ENCODE peak calls at places on chromosomes 12 and 14, in four cellular contexts. B, R, Q and S are unnamed samples.

GRCh38 chr12:130249376-130249775 is 87.1 kb downstream of the FZD10 start:
- DNase-seq in Q (peak; percentile 27), B (no peak), R (no peak), S (no peak)

GRCh38 chr12:127162902-127163301 is 1104.1 kb upstream of the TMEM132C start:
- DNase-seq in B (no peak), Q (peak; percentile 79), R (peak; percentile 16), S (no peak)

GRCh38 chr12:59446156-59446555 is 149.7 kb upstream of the SLC16A7 start:
- DNase-seq in B (no peak), Q (no peak), R (no peak), S (no peak)

GRCh38 chr14:61521773-61522172 is 173.5 kb upstream of the HIF1A start:
- DNase-seq in R (no peak), B (no peak), Q (no peak), S (no peak)

GRCh38 chr14:41037388-41037787 is 569.3 kb upstream of the LRFN5 start:
- DNase-seq in R (no peak), B (no peak), Q (no peak), S (no peak)

GRCh38 chr14:94665121-94665520 is 52.9 kb downstream of the SERPINA3 start:
- DNase-seq in Q (no peak), R (no peak), B (no peak), S (no peak)

GRCh38 chr14:27253946-27254345 is 656.1 kb upstream of the NOVA1 start:
- DNase-seq in Q (no peak), B (no peak), R (no peak), S (no peak)

GRCh38 chr14:69708586-69709169 is 58.3 kb upstream of the SRSF5 start:
- DNase-seq in R (no peak), B (peak; percentile 41), Q (no peak), S (peak; percentile 44)

GRCh38 chr14:104316723-104317499 is 178.5 kb downstream of the KIF26A start:
- DNase-seq in B (no peak), R (no peak), Q (no peak), S (no peak)

GRCh38 chr14:23437142-23438129 is 2.0 kb upstream of the MYH7 start:
- DNase-seq in R (no peak), Q (no peak), B (no peak), S (no peak)

GRCh38 chr12:116492703-116493324 is 66.4 kb upstream of the MAP1LC3B2 start:
- DNase-seq in Q (peak; percentile 89), B (no peak), R (no peak), S (no peak)

GRCh38 chr14:101865288-101865687 is 99.1 kb upstream of the DYNC1H1 start:
- DNase-seq in Q (no peak), R (no peak), B (no peak), S (no peak)

GRCh38 chr14:35405304-35405996 is 901 bp upstream of the NFKBIA start:
- DNase-seq in B (peak; percentile 57), Q (no peak), R (no peak), S (no peak)

GRCh38 chr12:95326450-95326849 is 108.8 kb downstream of the VEZT start:
- DNase-seq in Q (no peak), B (peak; percentile 28), R (no peak), S (no peak)

GRCh38 chr14:106268013-106268727 is 741.8 kb downstream of the TMEM121 start:
- DNase-seq in B (no peak), R (no peak), Q (peak; percentile 56), S (no peak)

GRCh38 chr14:25046301-25046943 is 3.5 kb downstream of the STXBP6 start:
- DNase-seq in R (no peak), B (no peak), Q (peak; percentile 28), S (no peak)

GRCh38 chr12:209246-209645 is 4.7 kb downstream of the SLC6A12 start:
- DNase-seq in Q (no peak), B (no peak), R (no peak), S (no peak)

GRCh38 chr14:63182967-63183366 is 21.3 kb upstream of the RHOJ start:
- DNase-seq in B (no peak), R (no peak), Q (no peak), S (no peak)

GRCh38 chr14:74975059-74975810 is 19.8 kb upstream of the PGF start:
- DNase-seq in B (no peak), R (no peak), Q (no peak), S (no peak)

GRCh38 chr12:122523280-122523679 is 3.5 kb downstream of the RSRC2 start:
- DNase-seq in R (no peak), B (peak; percentile 65), Q (peak; percentile 45), S (no peak)

GRCh38 chr12:39804479-39805241 is 185.1 kb upstream of the ABCD2 start:
- DNase-seq in Q (no peak), R (no peak), B (no peak), S (no peak)

GRCh38 chr14:97584528-97584927 is 787.3 kb downstream of the VRK1 start:
- DNase-seq in R (no peak), B (no peak), Q (no peak), S (no peak)

GRCh38 chr14:77194706-77195105 is 13.1 kb downstream of the TMEM63C start:
- DNase-seq in B (no peak), R (no peak), Q (no peak), S (no peak)

GRCh38 chr12:51482808-51483532 is 58.3 kb downstream of the SLC4A8 start:
- DNase-seq in Q (no peak), B (no peak), R (no peak), S (no peak)

GRCh38 chr12:30939234-30939633 is 12.7 kb downstream of the TSPAN11 start:
- DNase-seq in Q (no peak), B (no peak), R (peak; percentile 3), S (no peak)

GRCh38 chr14:21647380-21647779 is 6.3 kb upstream of the OR4E2 start:
- DNase-seq in Q (no peak), B (no peak), R (no peak), S (no peak)

GRCh38 chr12:81859521-81859920 is 100.4 kb upstream of the PPFIA2 start:
- DNase-seq in Q (no peak), B (no peak), R (no peak), S (no peak)

GRCh38 chr14:36510078-36510799 is 9.8 kb downstream of the NKX2-1 start:
- DNase-seq in B (no peak), Q (no peak), R (no peak), S (no peak)

GRCh38 chr12:48183876-48184548 is 568 bp downstream of the CCDC184 start:
- DNase-seq in R (no peak), Q (no peak), B (no peak), S (peak; percentile 57)

GRCh38 chr12:57214398-57214781 is 2.2 kb upstream of the NXPH4 start:
- DNase-seq in R (no peak), B (peak; percentile 51), Q (peak; percentile 81), S (peak; percentile 82)

GRCh38 chr14:63203015-63203414 is 1.2 kb upstream of the RHOJ start:
- DNase-seq in Q (no peak), B (no peak), R (no peak), S (no peak)

GRCh38 chr12:131217024-131217586 is 263.4 kb downstream of the ADGRD1 start:
- DNase-seq in B (no peak), R (no peak), Q (peak; percentile 68), S (peak; percentile 27)

GRCh38 chr14:22737052-22737451 is 29.4 kb upstream of the OXA1L start:
- DNase-seq in B (no peak), R (no peak), Q (no peak), S (no peak)

GRCh38 chr14:92759679-92760523 is 11.5 kb upstream of the LGMN start:
- DNase-seq in B (no peak), R (peak; percentile 64), Q (no peak), S (no peak)

GRCh38 chr12:57090924-57091632 is 2.2 kb downstream of the NAB2 start:
- DNase-seq in Q (no peak), R (no peak), B (no peak), S (no peak)

GRCh38 chr14:55840821-55841220 is 260.8 kb downstream of the KTN1 start:
- DNase-seq in B (peak; percentile 11), R (no peak), Q (no peak), S (no peak)

GRCh38 chr14:55843718-55844403 is 263.9 kb downstream of the KTN1 start:
- DNase-seq in R (no peak), B (no peak), Q (no peak), S (no peak)

GRCh38 chr14:55838529-55839052 is 258.6 kb downstream of the KTN1 start:
- DNase-seq in Q (no peak), B (no peak), R (no peak), S (no peak)

GRCh38 chr14:55837467-55837866 is 257.5 kb downstream of the KTN1 start:
- DNase-seq in B (peak; percentile 10), R (no peak), Q (no peak), S (no peak)

GRCh38 chr14:55841625-55842024 is 261.6 kb downstream of the KTN1 start:
- DNase-seq in Q (no peak), B (no peak), R (no peak), S (no peak)
- TF ChIP-seq FOXK2 in Q (no peak), B (no peak), R (no peak), S (no peak)

GRCh38 chr12:121438207-121438606 is 38.3 kb downstream of the RNF34 start:
- DNase-seq in B (no peak), R (no peak), Q (no peak), S (no peak)
- TF ChIP-seq FOXM1 in B (no peak), R (no peak), Q (no peak), S (no peak)

DNA sequence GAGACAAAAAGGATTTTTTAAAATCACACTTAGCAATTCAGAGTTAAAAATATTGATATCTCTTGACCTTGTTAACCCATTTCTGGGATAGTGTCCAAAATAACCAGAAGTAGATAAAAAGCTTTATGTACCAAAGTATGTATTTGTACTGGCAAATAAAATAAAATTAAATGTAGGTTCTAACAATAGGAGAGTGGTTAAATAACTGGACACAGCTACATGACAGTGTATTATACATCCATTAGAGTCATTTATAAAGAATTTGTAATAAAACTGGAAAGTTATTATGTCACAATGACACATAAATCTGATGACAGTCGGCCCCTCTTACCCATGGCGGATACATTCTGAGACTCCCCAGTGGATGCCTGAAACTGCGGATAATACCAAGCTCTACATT is 34.0 kb downstream of the BMAL2 start:
- DNase-seq in R (no peak), B (no peak), Q (no peak), S (no peak)
- TF ChIP-seq FOXK2 in R (no peak), B (no peak), Q (no peak), S (no peak)

GRCh38 chr12:12210983-12211382 is 55.9 kb downstream of the LRP6 start:
- DNase-seq in R (no peak), B (no peak), Q (no peak), S (no peak)
- TF ChIP-seq FOXM1 in R (no peak), B (no peak), Q (no peak), S (no peak)

GRCh38 chr14:82621881-82622450 is 1088.3 kb upstream of the SEL1L start:
- DNase-seq in R (no peak), B (no peak), Q (no peak), S (peak; percentile 5)
- TF ChIP-seq FOXK2 in R (no peak), B (no peak), Q (no peak), S (no peak)

DNA sequence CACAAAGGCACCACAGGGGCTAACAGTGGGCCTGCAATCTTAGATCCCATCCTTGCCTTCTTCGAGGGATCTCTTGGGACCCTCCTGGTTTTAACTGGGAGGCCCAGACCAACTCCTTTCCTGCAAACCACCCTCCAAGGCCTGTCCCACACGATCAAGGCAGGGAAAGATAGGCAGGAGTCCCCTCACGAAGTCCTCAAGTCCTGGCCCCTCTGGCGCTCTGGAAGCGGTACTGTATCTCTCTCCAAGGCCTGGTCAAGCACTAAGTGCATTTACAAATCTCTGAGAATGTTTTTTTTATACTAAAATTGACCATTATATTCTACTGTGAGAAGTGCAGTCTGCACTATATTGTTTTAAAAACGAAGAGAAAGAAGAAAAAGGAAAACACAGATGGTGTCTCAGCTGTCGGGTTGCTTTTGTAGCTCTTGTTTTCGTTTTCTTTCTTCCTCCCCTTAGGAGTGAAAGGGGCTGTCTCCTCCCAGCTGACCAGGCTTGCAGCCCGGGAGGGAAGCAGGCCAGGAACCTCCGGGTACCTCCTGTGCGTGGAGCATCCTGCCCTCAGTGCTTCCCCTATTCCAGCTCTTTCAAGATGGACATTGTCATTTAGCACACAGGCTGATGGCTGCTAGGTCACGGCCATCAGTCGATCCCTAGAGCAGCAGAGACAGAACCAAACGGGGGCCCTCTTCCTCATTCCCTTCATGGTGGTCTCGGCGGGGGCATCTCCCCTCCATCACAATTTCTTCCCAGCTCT is 56.7 kb downstream of the FAM222A start:
- DNase-seq in Q (no peak), R (no peak), B (no peak), S (no peak)
- TF ChIP-seq FOXM1 in Q (no peak), R (no peak), B (no peak), S (no peak)